ENCODE peak calls at places on chromosome 16, in eight cellular contexts. R, G, E, Y, A, S, C and D are unnamed samples.

GRCh38 chr16:14286381-14287230 is 215.5 kb downstream of the MRTFB start:
- DNase-seq in R (peak), G (peak), E (no peak), Y (no peak), A (no peak), S (no peak), C (no peak), D (no peak)

GRCh38 chr16:14202697-14203096 is 131.6 kb downstream of the MRTFB start:
- DNase-seq in R (peak), G (peak), E (peak), Y (peak), A (no peak), S (no peak), C (no peak), D (no peak)

GRCh38 chr16:28136751-28137434 is 73.4 kb upstream of the GSG1L start:
- DNase-seq in R (peak), G (no peak), E (no peak), Y (no peak), A (peak), S (peak), C (no peak), D (peak)

GRCh38 chr16:13553453-13553985 is 366.4 kb upstream of the ERCC4 start:
- DNase-seq in R (no peak), G (no peak), E (no peak), Y (no peak), A (no peak), S (no peak), C (no peak), D (no peak)

GRCh38 chr16:87135631-87136030 is 181.6 kb downstream of the C16orf95 start:
- DNase-seq in R (no peak), G (no peak), E (no peak), Y (no peak), A (no peak), S (no peak), C (no peak), D (no peak)

GRCh38 chr16:23485841-23486240 is 24.5 kb downstream of the GGA2 start:
- DNase-seq in R (no peak), G (no peak), E (no peak), Y (no peak), A (no peak), S (no peak), C (no peak), D (no peak)

GRCh38 chr16:74123826-74124225 is 172.8 kb upstream of the PSMD7 start:
- DNase-seq in R (no peak), G (no peak), E (no peak), Y (no peak), A (no peak), S (no peak), C (no peak), D (no peak)

GRCh38 chr16:86089986-86090385 is 191.0 kb downstream of the IRF8 start:
- DNase-seq in R (no peak), G (no peak), E (no peak), Y (no peak), A (no peak), S (no peak), C (no peak), D (no peak)

GRCh38 chr16:71894229-71894920 is 956 bp upstream of the IST1 start:
- DNase-seq in R (peak), G (peak), E (peak), Y (peak), A (peak), S (peak), C (peak), D (peak)

GRCh38 chr16:58201163-58201562 is 3.3 kb upstream of the CSNK2A2 start:
- DNase-seq in R (no peak), G (no peak), E (no peak), Y (no peak), A (no peak), S (no peak), C (no peak), D (no peak)

GRCh38 chr16:19001788-19002187 is 18.1 kb downstream of the TMC7 start:
- DNase-seq in R (peak), G (peak), E (no peak), Y (peak), A (no peak), S (no peak), C (no peak), D (no peak)

GRCh38 chr16:86018487-86018886 is 119.5 kb downstream of the IRF8 start:
- DNase-seq in R (peak), G (peak), E (no peak), Y (peak), A (no peak), S (no peak), C (no peak), D (no peak)

GRCh38 chr16:31008154-31008950 is 2.1 kb downstream of the STX1B start:
- DNase-seq in R (no peak), G (peak), E (no peak), Y (peak), A (no peak), S (no peak), C (no peak), D (no peak)

GRCh38 chr16:11224894-11225676 is 30.9 kb downstream of the SOCS1 start:
- DNase-seq in R (no peak), G (no peak), E (no peak), Y (peak), A (peak), S (peak), C (no peak), D (no peak)